ENCODE peak calls at places on chromosomes 12 and 14, in ten cellular contexts. A is T-helper 1 cell; P is ecto neural progenitor cell; I is AG09309; H is activated T-helper 9 cell treated with anti-CD3 and anti-CD28 coated beads, Interleukin-2, amount 50 U/mL, for 16 hours; Q is activated CD4-positive, alpha-beta T cell treated with anti-CD3 and anti-CD28 coated beads, Interleukin-2, amount 50 U/mL, for 1 hour; O is progenitor cell of endocrine pancreas; J is tibial artery; R is fibroblast of the conjunctiva; W is breast epithelium. Y is an unnamed sample.

GRCh38 chr12:8609061-8609570 is 3.5 kb downstream of the AICDA start:
- DNase-seq in A (no peak), P (no peak), I (peak), H (no peak), Q (no peak), O (no peak), J (no peak), R (peak), W (no peak), Y (peak)

GRCh38 chr12:130342842-130343241 is 5.2 kb downstream of the PIWIL1 start:
- DNase-seq in A (no peak), P (no peak), I (no peak), H (no peak), Q (no peak), O (no peak), J (no peak), R (no peak), W (no peak), Y (no peak)

GRCh38 chr14:94320243-94320642 is 2.9 kb downstream of the SERPINA6 start:
- DNase-seq in A (no peak), P (no peak), I (no peak), H (no peak), Q (no peak), O (no peak), J (no peak), R (no peak), W (no peak), Y (no peak)

GRCh38 chr12:1360812-1361211 is 233.6 kb downstream of the FBXL14 start:
- DNase-seq in A (no peak), P (no peak), I (no peak), H (no peak), Q (no peak), O (no peak), J (no peak), R (no peak), W (no peak), Y (no peak)

GRCh38 chr14:61385002-61385685 is 63.8 kb downstream of the PRKCH start:
- DNase-seq in A (peak), P (no peak), I (no peak), H (peak), Q (no peak), O (no peak), J (no peak), R (no peak), W (no peak), Y (no peak)

GRCh38 chr12:29220632-29221336 is 71.7 kb downstream of the FAR2 start:
- DNase-seq in A (no peak), P (no peak), I (no peak), H (no peak), Q (no peak), O (no peak), J (no peak), R (no peak), W (no peak), Y (no peak)

GRCh38 chr12:54479421-54479820 is 6.0 kb upstream of the GTSF1 start:
- DNase-seq in A (no peak), P (no peak), I (peak), H (no peak), Q (no peak), O (no peak), J (no peak), R (peak), W (no peak), Y (no peak)

GRCh38 chr12:49389092-49389703 is 21.9 kb downstream of the SPATS2 start:
- DNase-seq in A (peak), P (peak), I (no peak), H (peak), Q (peak), O (no peak), J (no peak), R (no peak), W (no peak), Y (peak)